ENCODE peak calls at places on chromosomes 6 and 20, in five cellular contexts. T, C, Y, L and Q are unnamed samples.

GRCh38 chr6:3294921-3295871 is 36.4 kb downstream of the PSMG4 start:
- DNase-seq in L (no peak), Y (peak), T (peak), C (no peak), Q (peak)

GRCh38 chr6:14243617-14244016 is 126.0 kb downstream of the CD83 start:
- DNase-seq in Y (no peak), T (no peak), L (no peak), C (no peak), Q (no peak)

GRCh38 chr6:16148498-16148897 is 19.6 kb downstream of the MYLIP start:
- DNase-seq in L (no peak), C (no peak), T (no peak), Y (no peak), Q (no peak)

GRCh38 chr6:91291071-91291470 is 704.2 kb upstream of the MAP3K7 start:
- DNase-seq in C (no peak), T (no peak), L (no peak), Y (no peak), Q (no peak)

GRCh38 chr20:9130407-9130995 is 61.6 kb downstream of the PLCB4 start:
- DNase-seq in L (no peak), Y (no peak), T (no peak), C (no peak), Q (no peak)

GRCh38 chr6:3610896-3611295 is 140.6 kb downstream of the PXDC1 start:
- DNase-seq in T (no peak), L (no peak), C (no peak), Y (no peak), Q (no peak)

GRCh38 chr20:32537657-32538525 is 47.2 kb downstream of the NOL4L start:
- DNase-seq in Y (no peak), C (no peak), T (no peak), L (no peak), Q (no peak)

GRCh38 chr6:156976144-156977088 is 199.2 kb downstream of the ARID1B start:
- DNase-seq in Y (no peak), C (no peak), L (no peak), T (peak), Q (no peak)

GRCh38 chr6:16802071-16802470 is 40.8 kb upstream of the ATXN1 start:
- DNase-seq in T (no peak), Y (no peak), L (no peak), C (peak), Q (no peak)